ENCODE peak calls at places on chromosomes 3 and 15, in four cellular contexts. M, N, F and Z are unnamed samples.

GRCh38 chr3:127822166-127822835 is at the start of gene MGLL:
- DNase-seq in M (no peak), N (no peak), F (no peak), Z (no peak)

GRCh38 chr3:173395412-173396181 is 1.9 kb upstream of the NLGN1 start:
- DNase-seq in M (no peak), N (peak), F (peak), Z (peak)

GRCh38 chr3:131903988-131904415 is 130.8 kb downstream of the CPNE4 start:
- DNase-seq in M (no peak), N (no peak), F (no peak), Z (no peak)

GRCh38 chr15:34793901-34794300 is 1.4 kb downstream of the ACTC1 start:
- DNase-seq in M (no peak), N (no peak), F (no peak), Z (no peak)

GRCh38 chr3:106333911-106334618 is 465.3 kb upstream of the CBLB start:
- DNase-seq in M (no peak), N (no peak), F (no peak), Z (no peak)

GRCh38 chr3:23288286-23288685 is 85.2 kb downstream of the UBE2E2 start:
- DNase-seq in M (no peak), N (no peak), F (no peak), Z (no peak)

GRCh38 chr3:129829640-129830039 is 63.9 kb downstream of the TMCC1 start:
- DNase-seq in M (no peak), N (no peak), F (peak), Z (peak)

GRCh38 chr3:103367481-103367880 is 932.7 kb downstream of the ZPLD1 start:
- DNase-seq in M (no peak), N (no peak), F (no peak), Z (no peak)

GRCh38 chr3:148227534-148227933 is 470.2 kb upstream of the AGTR1 start:
- DNase-seq in M (no peak), N (no peak), F (no peak), Z (no peak)

GRCh38 chr15:55434989-55435825 is 26.9 kb downstream of the PIERCE2 start:
- DNase-seq in M (no peak), N (peak), F (peak), Z (peak)

GRCh38 chr15:81308260-81308659 is 15.7 kb downstream of the STARD5 start:
- DNase-seq in M (no peak), N (no peak), F (no peak), Z (no peak)

GRCh38 chr15:61030451-61030850 is 198.7 kb downstream of the RORA start:
- DNase-seq in M (no peak), N (no peak), F (no peak), Z (no peak)

GRCh38 chr15:48794697-48795134 is 16.2 kb downstream of the CEP152 start:
- DNase-seq in M (peak), N (no peak), F (no peak), Z (peak)

GRCh38 chr3:187196573-187197094 is 652 bp upstream of the RTP1 start:
- DNase-seq in M (no peak), N (no peak), F (no peak), Z (no peak)

GRCh38 chr15:72585659-72586058 is 68.8 kb upstream of the GOLGA6B start:
- DNase-seq in M (no peak), N (no peak), F (no peak), Z (no peak)

GRCh38 chr3:111808439-111808838 is 50.6 kb upstream of the PHLDB2 start:
- DNase-seq in M (no peak), N (no peak), F (no peak), Z (no peak)

GRCh38 chr3:177475266-177475665 is 278.0 kb upstream of the TBL1XR1 start:
- DNase-seq in M (no peak), N (no peak), F (no peak), Z (no peak)

GRCh38 chr3:175932586-175932985 is 1073.5 kb downstream of the NAALADL2 start:
- DNase-seq in M (no peak), N (no peak), F (no peak), Z (no peak)

GRCh38 chr3:26068890-26069289 is 279.0 kb downstream of the OXSM start:
- DNase-seq in M (no peak), N (no peak), F (no peak), Z (no peak)

GRCh38 chr3:56421205-56421604 is 47.1 kb downstream of the ERC2 start:
- DNase-seq in M (no peak), N (no peak), F (no peak), Z (no peak)

GRCh38 chr3:37129871-37130270 is 44.5 kb downstream of the LRRFIP2 start:
- DNase-seq in M (no peak), N (no peak), F (no peak), Z (no peak)

GRCh38 chr15:48437178-48437577 is 105.9 kb downstream of the DUT start:
- DNase-seq in M (no peak), N (no peak), F (no peak), Z (no peak)

GRCh38 chr15:71259866-71260265 is 144.6 kb downstream of the THSD4 start:
- DNase-seq in M (no peak), N (no peak), F (no peak), Z (no peak)

GRCh38 chr3:126488205-126488604 is 12.5 kb upstream of the ZXDC start:
- DNase-seq in M (no peak), N (no peak), F (no peak), Z (peak)

GRCh38 chr3:19216669-19217337 is 68.5 kb downstream of the KCNH8 start:
- DNase-seq in M (no peak), N (no peak), F (no peak), Z (no peak)

GRCh38 chr3:194203482-194204035 is 67.6 kb downstream of the HES1 start:
- DNase-seq in M (no peak), N (no peak), F (no peak), Z (peak)

GRCh38 chr3:42830437-42831320 is 21.4 kb downstream of the ACKR2 start:
- DNase-seq in M (no peak), N (no peak), F (peak), Z (peak)

GRCh38 chr3:30520695-30521094 is 85.7 kb upstream of the TGFBR2 start:
- DNase-seq in M (no peak), N (no peak), F (no peak), Z (no peak)

GRCh38 chr3:30521156-30521555 is 85.2 kb upstream of the TGFBR2 start:
- DNase-seq in M (no peak), N (no peak), F (no peak), Z (no peak)

GRCh38 chr3:30516238-30516637 is 90.2 kb upstream of the TGFBR2 start:
- DNase-seq in M (no peak), N (no peak), F (no peak), Z (no peak)

GRCh38 chr3:30518872-30519271 is 87.5 kb upstream of the TGFBR2 start:
- DNase-seq in M (no peak), N (no peak), F (no peak), Z (no peak)

DNA sequence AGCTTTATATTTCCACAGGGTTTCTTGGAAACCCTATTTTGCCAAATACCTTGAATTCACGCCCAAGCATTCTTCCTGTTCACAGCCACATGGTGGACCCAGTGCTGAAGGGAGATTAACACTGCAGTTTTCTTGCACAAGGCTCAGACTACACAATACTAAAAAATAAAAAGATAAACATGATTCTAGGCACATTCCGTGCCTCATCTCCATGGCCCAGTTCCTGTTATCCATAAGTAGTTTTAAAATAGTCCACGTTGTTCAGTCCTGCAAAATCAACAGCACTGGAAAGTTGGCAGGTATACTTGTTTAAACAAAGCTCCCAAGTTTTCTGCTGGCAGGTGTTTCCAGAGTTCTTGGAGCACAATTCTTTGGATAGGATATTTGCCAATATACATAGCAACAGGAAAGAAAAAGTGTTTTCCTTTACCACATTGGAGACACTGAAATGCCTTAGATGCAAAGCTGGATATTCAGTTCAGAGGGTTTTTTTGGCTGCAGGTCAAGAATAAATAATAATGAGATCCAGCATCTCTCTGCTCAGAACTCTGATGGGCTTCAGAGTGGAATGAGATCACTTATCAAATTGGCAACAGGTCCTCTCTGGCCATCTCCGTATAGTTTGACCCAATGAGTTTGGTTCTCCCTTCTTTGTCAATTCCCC is 88.1 kb upstream of the TGFBR2 start:
- DNase-seq in M (no peak), N (no peak), F (no peak), Z (no peak)
- TF ChIP-seq SPI1 in M (no peak), N (no peak), F (no peak), Z (no peak)

GRCh38 chr15:45522931-45523331 is 376 bp upstream of the SLC30A4 start:
- DNase-seq in M (no peak), N (no peak), F (no peak), Z (no peak)

GRCh38 chr15:45522179-45522930 is at the start of gene SLC30A4:
- DNase-seq in M (no peak), N (peak), F (peak), Z (no peak)

DNA sequence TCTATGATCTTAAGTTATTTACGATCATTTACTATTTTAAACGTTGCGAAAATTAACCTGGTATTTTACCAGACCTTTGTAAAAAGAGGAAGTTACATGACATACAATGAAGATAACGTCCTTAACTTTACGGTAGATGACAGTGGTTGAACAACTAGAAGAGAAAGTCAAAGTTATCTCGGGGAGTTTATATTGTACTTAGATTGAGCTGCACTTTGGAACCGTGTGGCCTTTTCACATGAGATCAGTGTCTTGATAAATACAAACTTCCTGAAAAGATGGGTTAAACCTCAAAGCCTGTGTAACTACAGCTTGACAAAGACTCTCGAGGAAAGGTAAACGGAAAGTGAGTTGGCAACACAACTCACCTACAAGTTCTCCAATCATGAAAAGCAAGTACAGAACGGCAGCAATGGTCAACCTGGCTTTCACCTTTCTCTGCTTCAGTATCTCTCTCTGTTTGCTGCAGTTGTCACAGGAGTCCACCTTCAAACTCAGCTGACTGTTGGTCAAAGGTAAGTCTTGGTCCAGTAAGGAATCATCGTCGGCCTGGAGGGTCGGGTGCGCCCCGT is 873 bp downstream of the SLC30A4 start:
- DNase-seq in M (no peak), N (peak), F (peak), Z (no peak)
- TF ChIP-seq SPI1 in M (no peak), N (no peak), F (no peak), Z (no peak)

DNA sequence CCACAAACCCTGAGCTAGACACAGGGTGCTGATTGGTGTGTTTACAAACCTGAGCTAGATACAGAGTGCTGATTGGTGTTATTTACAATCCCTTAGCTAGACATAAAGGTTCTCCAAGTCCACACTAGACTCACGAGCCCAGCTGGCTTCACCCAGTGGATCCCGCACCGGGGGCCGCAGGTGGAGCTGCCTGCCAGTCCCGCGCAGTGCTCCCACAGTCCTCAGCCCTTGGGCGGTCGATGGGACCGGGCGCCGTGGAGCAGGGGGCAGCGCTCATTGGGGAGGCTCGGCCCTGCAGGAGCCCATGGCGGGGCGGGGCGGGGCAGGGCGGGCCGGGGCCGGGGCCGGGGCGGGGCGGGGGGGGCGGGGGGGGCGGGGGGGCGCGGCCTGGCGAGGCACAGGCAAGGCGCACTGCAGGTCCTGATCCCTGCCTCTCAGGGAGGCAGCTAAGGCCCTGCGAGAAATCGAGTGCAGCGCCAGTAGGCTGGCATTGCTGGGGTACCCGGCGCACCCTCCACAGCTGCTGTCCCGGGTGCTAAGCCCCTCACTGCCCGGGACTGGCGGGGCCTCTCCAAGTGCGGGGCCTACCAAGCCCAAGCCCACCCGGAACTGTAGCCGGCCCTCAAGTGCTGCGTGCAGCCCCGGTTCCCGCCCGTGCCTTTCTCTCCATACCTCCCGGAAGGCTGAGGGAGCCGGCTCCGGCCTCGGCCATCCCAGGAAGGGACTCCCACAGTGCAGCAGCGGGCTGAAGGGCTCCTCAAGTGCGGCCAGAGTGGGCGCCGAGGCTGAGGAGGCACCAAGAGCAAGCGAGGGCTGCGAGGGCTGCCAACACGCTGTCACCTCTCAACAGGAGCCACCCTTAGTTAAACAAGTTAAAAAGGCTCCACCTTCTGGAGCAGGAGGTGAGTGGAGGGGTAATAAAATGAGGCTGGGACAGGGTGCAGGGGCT is 9.8 kb upstream of the TMEM40 start:
- DNase-seq in M (no peak), N (no peak), F (peak), Z (no peak)
- TF ChIP-seq SPI1 in M (no peak), N (no peak), F (no peak), Z (no peak)

GRCh38 chr3:12886106-12886679 is 44.8 kb upstream of the RPL32 start:
- DNase-seq in M (no peak), N (no peak), F (no peak), Z (no peak)
- TF ChIP-seq SPI1 in M (no peak), N (no peak), F (no peak), Z (no peak)

GRCh38 chr3:4138150-4138783 is 164.9 kb upstream of the SETMAR start:
- DNase-seq in M (no peak), N (no peak), F (no peak), Z (no peak)

GRCh38 chr3:4139462-4140140 is 163.6 kb upstream of the SETMAR start:
- DNase-seq in M (no peak), N (no peak), F (no peak), Z (no peak)

GRCh38 chr3:4138784-4139431 is 164.3 kb upstream of the SETMAR start:
- DNase-seq in M (no peak), N (no peak), F (no peak), Z (no peak)

DNA sequence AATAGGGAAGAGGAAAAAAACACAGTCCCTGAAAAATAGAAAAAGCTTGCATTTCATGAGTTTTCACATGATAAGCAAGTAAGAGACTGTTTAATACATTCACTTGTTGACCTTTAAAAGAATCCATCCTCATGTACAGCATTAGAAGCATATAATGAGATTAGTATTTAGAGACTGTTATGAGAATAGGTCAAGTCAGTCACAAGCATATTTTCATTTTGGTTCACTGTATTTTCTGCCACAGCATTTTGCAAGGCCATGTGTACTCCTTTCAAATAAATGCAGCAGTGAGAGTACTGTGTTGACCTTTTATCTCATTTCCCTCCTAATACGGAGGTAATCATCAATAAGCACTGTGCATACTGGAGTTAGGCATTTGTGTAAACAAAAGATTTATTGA is 162.2 kb upstream of the SETMAR start:
- DNase-seq in M (no peak), N (no peak), F (no peak), Z (no peak)
- TF ChIP-seq SPI1 in M (no peak), N (no peak), F (no peak), Z (no peak)

GRCh38 chr3:134449277-134449676 is 36.5 kb downstream of the ANAPC13 start:
- DNase-seq in M (no peak), N (no peak), F (peak), Z (no peak)
- TF ChIP-seq SPI1 in M (no peak), N (no peak), F (no peak), Z (no peak)

GRCh38 chr3:46883252-46884185 is 6.0 kb downstream of the PTH1R start:
- DNase-seq in M (no peak), N (peak), F (peak), Z (no peak)
- TF ChIP-seq SPI1 in M (no peak), N (no peak), F (no peak), Z (no peak)

DNA sequence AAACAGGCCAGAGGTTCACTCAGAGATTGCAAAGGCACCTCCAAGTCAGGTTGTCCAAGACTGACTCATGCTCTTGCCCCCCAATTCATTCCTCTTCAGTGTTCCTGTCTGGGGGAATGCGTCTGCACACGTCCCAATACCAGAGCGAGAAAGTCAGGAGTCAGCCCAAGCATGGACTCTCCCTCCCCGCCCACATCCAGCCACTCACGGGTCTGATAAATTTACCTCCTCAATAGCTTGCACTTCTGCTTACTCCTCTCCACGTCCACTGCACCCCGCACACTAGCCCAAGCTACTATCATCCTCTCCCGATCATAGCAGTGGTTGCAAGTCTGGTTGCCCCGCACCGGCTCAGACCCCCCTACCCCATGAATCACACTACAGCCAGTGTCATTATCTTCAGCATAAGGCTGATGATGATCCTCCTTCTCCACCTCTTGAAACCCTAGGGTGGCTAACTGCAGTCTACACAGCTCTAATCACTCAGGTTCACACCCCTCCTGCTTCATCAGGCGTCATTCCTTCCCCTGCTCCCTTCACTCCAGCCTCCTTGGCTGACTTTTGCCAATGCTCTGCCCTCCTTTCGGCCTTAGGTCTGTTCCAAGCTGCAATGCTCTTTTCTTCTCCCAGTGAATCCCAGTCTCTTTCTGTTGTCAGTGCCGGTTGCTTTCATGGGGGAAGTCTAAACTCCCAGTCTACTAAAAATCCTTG is 27.6 kb upstream of the MYO1E start:
- DNase-seq in M (no peak), N (no peak), F (no peak), Z (no peak)
- TF ChIP-seq SPI1 in M (peak), N (peak), F (no peak), Z (no peak)

GRCh38 chr3:64253689-64254088 is 28.4 kb upstream of the PRICKLE2 start:
- DNase-seq in M (no peak), N (no peak), F (no peak), Z (no peak)
- TF ChIP-seq SPI1 in M (no peak), N (no peak), F (no peak), Z (no peak)